ENCODE peak calls at places on chromosomes 5 and 9, in five cellular contexts. One of them, this sample, is unnamed.

GRCh38 chr9:33029106-33029788 is 4.2 kb downstream of the DNAJA1 start:
- DNase-seq in PC-9: peak
- DNase-seq in left lung: no peak
- DNase-seq in OCI-LY7: no peak
- DNase-seq in iPS DF 6.9: no peak
- DNase-seq in this sample: no peak

GRCh38 chr5:173213236-173213933 is 21.6 kb downstream of the NKX2-5 start:
- DNase-seq in PC-9: no peak
- DNase-seq in left lung: no peak
- DNase-seq in OCI-LY7: no peak
- DNase-seq in iPS DF 6.9: no peak
- DNase-seq in this sample: no peak

GRCh38 chr9:72598639-72599038 is 77.2 kb downstream of the TMC1 start:
- DNase-seq in PC-9: no peak
- DNase-seq in left lung: no peak
- DNase-seq in OCI-LY7: no peak
- DNase-seq in iPS DF 6.9: no peak
- DNase-seq in this sample: no peak

GRCh38 chr9:129278391-129279237 is 100.6 kb upstream of the IER5L start:
- DNase-seq in PC-9: peak
- DNase-seq in left lung: no peak
- DNase-seq in OCI-LY7: peak
- DNase-seq in iPS DF 6.9: no peak
- DNase-seq in this sample: peak

GRCh38 chr5:157607371-157608161 is 32.0 kb upstream of the ADAM19 start:
- DNase-seq in PC-9: peak
- DNase-seq in left lung: no peak
- DNase-seq in OCI-LY7: no peak
- DNase-seq in iPS DF 6.9: no peak
- DNase-seq in this sample: no peak

GRCh38 chr9:87853843-87854242 is 28.8 kb upstream of the SPATA31E1 start:
- DNase-seq in PC-9: no peak
- DNase-seq in left lung: no peak
- DNase-seq in OCI-LY7: no peak
- DNase-seq in iPS DF 6.9: no peak
- DNase-seq in this sample: no peak

GRCh38 chr5:60827201-60827600 is 16.9 kb downstream of the ELOVL7 start:
- DNase-seq in PC-9: no peak
- DNase-seq in left lung: no peak
- DNase-seq in OCI-LY7: no peak
- DNase-seq in iPS DF 6.9: no peak
- DNase-seq in this sample: no peak

GRCh38 chr5:558326-558725 is 34.1 kb upstream of the SLC9A3 start:
- DNase-seq in PC-9: no peak
- DNase-seq in left lung: no peak
- DNase-seq in OCI-LY7: no peak
- DNase-seq in iPS DF 6.9: no peak
- DNase-seq in this sample: no peak

GRCh38 chr5:157511656-157512644 is 51.9 kb downstream of the NIPAL4 start:
- DNase-seq in PC-9: peak
- DNase-seq in left lung: peak
- DNase-seq in OCI-LY7: no peak
- DNase-seq in iPS DF 6.9: no peak
- DNase-seq in this sample: peak

GRCh38 chr5:165076686-165077085 is 1571.3 kb downstream of the MAT2B start:
- DNase-seq in PC-9: no peak
- DNase-seq in left lung: no peak
- DNase-seq in OCI-LY7: no peak
- DNase-seq in iPS DF 6.9: no peak
- DNase-seq in this sample: no peak

GRCh38 chr9:36386396-36386795 is 13.7 kb downstream of the RNF38 start:
- DNase-seq in PC-9: peak
- DNase-seq in left lung: no peak
- DNase-seq in OCI-LY7: no peak
- DNase-seq in iPS DF 6.9: no peak
- DNase-seq in this sample: no peak

GRCh38 chr9:90300901-90301688 is 341.5 kb downstream of the DIRAS2 start:
- DNase-seq in PC-9: peak
- DNase-seq in left lung: no peak
- DNase-seq in OCI-LY7: no peak
- DNase-seq in iPS DF 6.9: no peak
- DNase-seq in this sample: no peak

GRCh38 chr5:119302916-119303897 is 52.6 kb upstream of the TNFAIP8 start:
- DNase-seq in PC-9: peak
- DNase-seq in left lung: no peak
- DNase-seq in OCI-LY7: no peak
- DNase-seq in iPS DF 6.9: no peak
- DNase-seq in this sample: no peak

GRCh38 chr5:41925555-41925946 is 470 bp downstream of the FBXO4 start:
- DNase-seq in PC-9: no peak
- DNase-seq in left lung: no peak
- DNase-seq in OCI-LY7: no peak
- DNase-seq in iPS DF 6.9: no peak
- DNase-seq in this sample: peak

GRCh38 chr9:123561055-123561454 is 205.1 kb downstream of the CRB2 start:
- DNase-seq in PC-9: no peak
- DNase-seq in left lung: no peak
- DNase-seq in OCI-LY7: no peak
- DNase-seq in iPS DF 6.9: peak
- DNase-seq in this sample: no peak

GRCh38 chr9:4674783-4675182 is 4.6 kb upstream of the CDC37L1 start:
- DNase-seq in PC-9: no peak
- DNase-seq in left lung: no peak
- DNase-seq in OCI-LY7: no peak
- DNase-seq in iPS DF 6.9: no peak
- DNase-seq in this sample: no peak

GRCh38 chr5:429453-430188 is 13.4 kb upstream of the EXOC3 start:
- DNase-seq in PC-9: no peak
- DNase-seq in left lung: no peak
- DNase-seq in OCI-LY7: no peak
- DNase-seq in iPS DF 6.9: no peak
- DNase-seq in this sample: no peak

DNA sequence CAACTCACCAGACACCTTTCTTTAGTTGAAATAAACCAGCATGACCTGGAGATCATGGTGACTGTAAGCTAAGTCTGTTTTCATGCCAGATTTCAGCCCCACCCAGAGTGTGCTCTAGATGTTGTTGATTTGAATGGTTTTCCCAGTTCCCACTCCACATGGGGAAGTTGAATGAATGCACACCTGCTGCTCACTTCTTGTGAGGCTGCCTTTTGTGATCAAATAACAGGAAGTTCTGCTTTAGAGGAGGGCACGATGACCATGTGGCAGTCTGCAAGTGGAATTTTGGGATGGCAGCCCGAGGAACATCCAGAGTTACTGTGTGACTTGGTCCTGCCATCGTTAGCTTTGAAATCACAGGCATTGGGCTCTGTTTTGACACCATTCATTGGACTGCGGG is 18.7 kb downstream of the SLC46A2 start:
- DNase-seq in PC-9: no peak
- DNase-seq in left lung: no peak
- DNase-seq in OCI-LY7: peak
- DNase-seq in iPS DF 6.9: no peak
- DNase-seq in this sample: no peak
- H3K4me3 ChIP-seq in PC-9: no peak
- H3K4me3 ChIP-seq in left lung: no peak
- H3K4me3 ChIP-seq in OCI-LY7: no peak
- H3K4me3 ChIP-seq in iPS DF 6.9: no peak
- H3K4me3 ChIP-seq in this sample: no peak

GRCh38 chr9:120916573-120916972 is 10.0 kb downstream of the TRAF1 start:
- DNase-seq in PC-9: no peak
- DNase-seq in left lung: no peak
- DNase-seq in OCI-LY7: no peak
- DNase-seq in iPS DF 6.9: no peak
- DNase-seq in this sample: peak

GRCh38 chr9:120914410-120914809 is 12.2 kb downstream of the TRAF1 start:
- DNase-seq in PC-9: no peak
- DNase-seq in left lung: no peak
- DNase-seq in OCI-LY7: no peak
- DNase-seq in iPS DF 6.9: no peak
- DNase-seq in this sample: no peak

GRCh38 chr9:120915854-120916495 is 10.6 kb downstream of the TRAF1 start:
- DNase-seq in PC-9: no peak
- DNase-seq in left lung: no peak
- DNase-seq in OCI-LY7: peak
- DNase-seq in iPS DF 6.9: no peak
- DNase-seq in this sample: no peak

GRCh38 chr9:120913673-120914266 is 12.8 kb downstream of the TRAF1 start:
- DNase-seq in PC-9: no peak
- DNase-seq in left lung: no peak
- DNase-seq in OCI-LY7: no peak
- DNase-seq in iPS DF 6.9: no peak
- DNase-seq in this sample: no peak

DNA sequence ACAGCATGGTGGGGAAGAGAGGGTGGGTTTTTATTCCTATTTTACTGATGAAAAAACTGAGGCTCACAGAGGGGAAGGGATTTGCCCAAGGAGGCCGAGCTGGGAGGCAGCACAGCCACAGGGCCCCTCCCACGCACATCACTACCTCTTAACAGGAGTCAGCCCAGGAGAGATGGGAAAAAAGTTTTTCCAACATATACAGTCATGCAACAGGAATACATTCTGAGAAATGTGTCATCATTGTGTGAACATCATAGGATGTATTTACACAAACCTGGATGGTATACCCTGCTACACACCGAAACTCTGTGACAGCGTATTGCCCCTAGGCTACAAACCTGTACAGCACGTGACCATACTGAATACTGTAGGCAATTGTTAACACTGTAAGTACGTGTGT is 11.6 kb downstream of the TRAF1 start:
- DNase-seq in PC-9: no peak
- DNase-seq in left lung: no peak
- DNase-seq in OCI-LY7: no peak
- DNase-seq in iPS DF 6.9: no peak
- DNase-seq in this sample: no peak
- H3K27ac ChIP-seq in PC-9: no peak
- H3K27ac ChIP-seq in left lung: no peak
- H3K27ac ChIP-seq in OCI-LY7: no peak
- H3K27ac ChIP-seq in iPS DF 6.9: no peak
- H3K27ac ChIP-seq in this sample: peak

GRCh38 chr9:114395768-114396167 is 8.0 kb upstream of the AKNA start:
- DNase-seq in PC-9: no peak
- DNase-seq in left lung: no peak
- DNase-seq in OCI-LY7: no peak
- DNase-seq in iPS DF 6.9: no peak
- DNase-seq in this sample: no peak

GRCh38 chr9:114397848-114398605 is 10.2 kb upstream of the AKNA start:
- DNase-seq in PC-9: peak
- DNase-seq in left lung: peak
- DNase-seq in OCI-LY7: peak
- DNase-seq in iPS DF 6.9: no peak
- DNase-seq in this sample: peak

GRCh38 chr9:114395196-114395595 is 7.4 kb upstream of the AKNA start:
- DNase-seq in PC-9: no peak
- DNase-seq in left lung: no peak
- DNase-seq in OCI-LY7: no peak
- DNase-seq in iPS DF 6.9: no peak
- DNase-seq in this sample: no peak

GRCh38 chr9:114397219-114397847 is 9.6 kb upstream of the AKNA start:
- DNase-seq in PC-9: no peak
- DNase-seq in left lung: no peak
- DNase-seq in OCI-LY7: no peak
- DNase-seq in iPS DF 6.9: no peak
- DNase-seq in this sample: no peak

DNA sequence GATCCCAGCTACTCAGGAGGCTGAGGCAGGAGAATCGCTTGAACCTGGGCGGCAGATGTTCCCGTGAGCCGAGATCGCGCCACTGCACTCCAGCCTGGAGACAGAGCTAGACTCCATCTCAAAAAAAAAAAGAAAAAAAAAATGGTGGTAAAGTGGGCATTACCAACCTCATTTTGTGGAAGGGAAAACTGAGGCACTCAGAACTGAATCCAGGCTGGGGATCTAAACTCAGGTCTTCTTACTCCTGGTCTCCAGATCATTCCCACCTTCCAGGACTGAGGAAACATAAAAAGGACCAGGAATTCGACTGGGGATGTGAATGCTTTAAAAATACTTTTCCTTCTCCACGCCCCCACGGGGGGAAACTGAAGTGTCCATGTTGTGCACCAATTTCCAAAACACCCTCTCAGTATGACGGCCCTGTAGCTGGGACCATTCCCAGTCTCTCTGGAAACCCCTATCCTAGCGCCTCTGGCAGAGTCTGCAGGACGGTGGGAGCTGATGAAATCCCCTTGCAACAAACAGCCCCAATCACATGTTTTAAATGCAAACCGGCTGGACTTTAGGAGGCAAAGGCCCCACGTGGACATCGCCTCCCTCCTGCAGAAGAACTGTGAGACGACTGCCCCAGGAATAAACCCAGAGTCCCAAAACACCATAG is 8.9 kb upstream of the AKNA start:
- DNase-seq in PC-9: no peak
- DNase-seq in left lung: peak
- DNase-seq in OCI-LY7: peak
- DNase-seq in iPS DF 6.9: no peak
- DNase-seq in this sample: no peak
- H3K4me3 ChIP-seq in PC-9: peak
- H3K4me3 ChIP-seq in left lung: no peak
- H3K4me3 ChIP-seq in OCI-LY7: peak
- H3K4me3 ChIP-seq in iPS DF 6.9: no peak
- H3K4me3 ChIP-seq in this sample: peak

DNA sequence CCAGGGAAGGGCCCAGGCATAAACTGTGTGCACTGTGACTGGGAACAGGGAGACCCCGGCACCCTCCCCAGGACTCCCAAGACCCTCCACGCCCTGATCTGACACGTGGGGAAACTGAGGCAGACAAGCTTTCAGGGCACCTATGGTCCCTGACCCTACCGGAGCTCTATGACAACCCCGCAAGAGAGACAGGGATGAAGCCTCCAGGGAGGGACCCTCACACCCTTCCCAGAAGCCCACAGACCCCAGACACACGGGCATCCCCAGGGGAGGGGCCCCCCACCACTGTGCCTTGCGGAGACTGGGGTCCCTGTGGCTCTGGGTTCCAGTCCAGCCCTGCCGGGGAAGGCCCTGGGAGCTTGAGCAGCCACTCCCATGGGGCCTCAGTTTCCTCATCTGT is 6.4 kb upstream of the EGFL7 start:
- DNase-seq in PC-9: no peak
- DNase-seq in left lung: no peak
- DNase-seq in OCI-LY7: no peak
- DNase-seq in iPS DF 6.9: no peak
- DNase-seq in this sample: no peak
- H3K27ac ChIP-seq in PC-9: no peak
- H3K27ac ChIP-seq in left lung: peak
- H3K27ac ChIP-seq in OCI-LY7: no peak
- H3K27ac ChIP-seq in iPS DF 6.9: no peak
- H3K27ac ChIP-seq in this sample: peak

GRCh38 chr9:109780453-109781033 is 545 bp downstream of the PALM2AKAP2 start:
- DNase-seq in PC-9: no peak
- DNase-seq in left lung: no peak
- DNase-seq in OCI-LY7: no peak
- DNase-seq in iPS DF 6.9: no peak
- DNase-seq in this sample: no peak
- H3K4me3 ChIP-seq in PC-9: peak
- H3K4me3 ChIP-seq in left lung: peak
- H3K4me3 ChIP-seq in OCI-LY7: no peak
- H3K4me3 ChIP-seq in iPS DF 6.9: peak
- H3K4me3 ChIP-seq in this sample: peak

GRCh38 chr5:40206030-40206429 is 473.7 kb upstream of the PTGER4 start:
- DNase-seq in PC-9: no peak
- DNase-seq in left lung: no peak
- DNase-seq in OCI-LY7: no peak
- DNase-seq in iPS DF 6.9: no peak
- DNase-seq in this sample: no peak
- H3K27ac ChIP-seq in PC-9: no peak
- H3K27ac ChIP-seq in left lung: no peak
- H3K27ac ChIP-seq in OCI-LY7: no peak
- H3K27ac ChIP-seq in iPS DF 6.9: no peak
- H3K27ac ChIP-seq in this sample: no peak